ENCODE peak calls at places on chromosomes 13 and 19, in nine cellular contexts. One of them, this sample, is unnamed.

GRCh38 chr19:3543150-3544053 is 4.4 kb downstream of the TEKTIP1 start:
- DNase-seq in naive thymus-derived CD8-positive, alpha-beta T cell: no peak
- DNase-seq in neural crest cell: no peak
- DNase-seq in tibial artery: peak; percentile 88
- DNase-seq in activated B cell treated with CpG ODN at 0.5 μM for 24 hours: no peak
- DNase-seq in kidney glomerular epithelial cell: no peak
- DNase-seq in ELR: no peak
- DNase-seq in effector CD4-positive, alpha-beta T cell: no peak
- DNase-seq in dorsolateral prefrontal cortex: peak; percentile 69
- DNase-seq in this sample: no peak

GRCh38 chr13:49776871-49777270 is 15.6 kb downstream of the KPNA3 start:
- DNase-seq in activated B cell treated with CpG ODN at 0.5 μM for 24 hours: no peak
- DNase-seq in ELR: no peak
- DNase-seq in neural crest cell: no peak
- DNase-seq in effector CD4-positive, alpha-beta T cell: no peak
- DNase-seq in dorsolateral prefrontal cortex: no peak
- DNase-seq in kidney glomerular epithelial cell: peak; percentile 5
- DNase-seq in tibial artery: no peak
- DNase-seq in naive thymus-derived CD8-positive, alpha-beta T cell: no peak
- DNase-seq in this sample: no peak

GRCh38 chr13:110268576-110269185 is 38.3 kb downstream of the COL4A1 start:
- DNase-seq in effector CD4-positive, alpha-beta T cell: no peak
- DNase-seq in neural crest cell: no peak
- DNase-seq in ELR: no peak
- DNase-seq in tibial artery: no peak
- DNase-seq in dorsolateral prefrontal cortex: no peak
- DNase-seq in kidney glomerular epithelial cell: no peak
- DNase-seq in naive thymus-derived CD8-positive, alpha-beta T cell: no peak
- DNase-seq in activated B cell treated with CpG ODN at 0.5 μM for 24 hours: no peak
- DNase-seq in this sample: no peak

GRCh38 chr19:10601999-10602329 is 14.9 kb upstream of the AP1M2 start:
- DNase-seq in activated B cell treated with CpG ODN at 0.5 μM for 24 hours: no peak
- DNase-seq in effector CD4-positive, alpha-beta T cell: no peak
- DNase-seq in naive thymus-derived CD8-positive, alpha-beta T cell: no peak
- DNase-seq in tibial artery: no peak
- DNase-seq in ELR: no peak
- DNase-seq in kidney glomerular epithelial cell: no peak
- DNase-seq in neural crest cell: no peak
- DNase-seq in dorsolateral prefrontal cortex: no peak
- DNase-seq in this sample: no peak

GRCh38 chr19:11848594-11849263 is at the start of gene ZNF439:
- DNase-seq in activated B cell treated with CpG ODN at 0.5 μM for 24 hours: peak; percentile 87
- DNase-seq in neural crest cell: peak; percentile 50
- DNase-seq in tibial artery: peak; percentile 95
- DNase-seq in naive thymus-derived CD8-positive, alpha-beta T cell: peak; percentile 91
- DNase-seq in effector CD4-positive, alpha-beta T cell: peak; percentile 78
- DNase-seq in ELR: peak; percentile 81
- DNase-seq in dorsolateral prefrontal cortex: peak; percentile 96
- DNase-seq in kidney glomerular epithelial cell: peak; percentile 39
- DNase-seq in this sample: peak; percentile 88

GRCh38 chr19:12527034-12527836 is 24.0 kb downstream of the ZNF564 start:
- DNase-seq in activated B cell treated with CpG ODN at 0.5 μM for 24 hours: no peak
- DNase-seq in dorsolateral prefrontal cortex: no peak
- DNase-seq in ELR: peak; percentile 41
- DNase-seq in effector CD4-positive, alpha-beta T cell: no peak
- DNase-seq in neural crest cell: no peak
- DNase-seq in naive thymus-derived CD8-positive, alpha-beta T cell: peak; percentile 13
- DNase-seq in tibial artery: no peak
- DNase-seq in kidney glomerular epithelial cell: no peak
- DNase-seq in this sample: peak; percentile 13

GRCh38 chr13:39047560-39047959 is 9.3 kb downstream of the NHLRC3 start:
- DNase-seq in tibial artery: no peak
- DNase-seq in naive thymus-derived CD8-positive, alpha-beta T cell: no peak
- DNase-seq in kidney glomerular epithelial cell: no peak
- DNase-seq in activated B cell treated with CpG ODN at 0.5 μM for 24 hours: no peak
- DNase-seq in dorsolateral prefrontal cortex: peak; percentile 43
- DNase-seq in neural crest cell: no peak
- DNase-seq in effector CD4-positive, alpha-beta T cell: no peak
- DNase-seq in ELR: peak; percentile 10
- DNase-seq in this sample: no peak

GRCh38 chr19:13790354-13790753 is 4.9 kb upstream of the ZSWIM4 start:
- DNase-seq in activated B cell treated with CpG ODN at 0.5 μM for 24 hours: no peak
- DNase-seq in effector CD4-positive, alpha-beta T cell: no peak
- DNase-seq in neural crest cell: no peak
- DNase-seq in kidney glomerular epithelial cell: no peak
- DNase-seq in naive thymus-derived CD8-positive, alpha-beta T cell: no peak
- DNase-seq in dorsolateral prefrontal cortex: no peak
- DNase-seq in ELR: no peak
- DNase-seq in tibial artery: no peak
- DNase-seq in this sample: no peak

GRCh38 chr13:108463365-108463764 is 166.0 kb upstream of the MYO16 start:
- DNase-seq in activated B cell treated with CpG ODN at 0.5 μM for 24 hours: no peak
- DNase-seq in naive thymus-derived CD8-positive, alpha-beta T cell: no peak
- DNase-seq in tibial artery: no peak
- DNase-seq in dorsolateral prefrontal cortex: no peak
- DNase-seq in ELR: peak; percentile 94
- DNase-seq in effector CD4-positive, alpha-beta T cell: no peak
- DNase-seq in neural crest cell: no peak
- DNase-seq in kidney glomerular epithelial cell: peak; percentile 90
- DNase-seq in this sample: no peak

GRCh38 chr13:25177012-25177411 is 4.9 kb upstream of the AMER2 start:
- DNase-seq in naive thymus-derived CD8-positive, alpha-beta T cell: no peak
- DNase-seq in dorsolateral prefrontal cortex: peak; percentile 69
- DNase-seq in ELR: no peak
- DNase-seq in kidney glomerular epithelial cell: no peak
- DNase-seq in activated B cell treated with CpG ODN at 0.5 μM for 24 hours: no peak
- DNase-seq in neural crest cell: no peak
- DNase-seq in tibial artery: no peak
- DNase-seq in effector CD4-positive, alpha-beta T cell: no peak
- DNase-seq in this sample: no peak

GRCh38 chr13:30673669-30674521 is 56.2 kb downstream of the USPL1 start:
- DNase-seq in dorsolateral prefrontal cortex: peak; percentile 90
- DNase-seq in neural crest cell: peak; percentile 90
- DNase-seq in tibial artery: peak; percentile 96
- DNase-seq in kidney glomerular epithelial cell: peak; percentile 93
- DNase-seq in activated B cell treated with CpG ODN at 0.5 μM for 24 hours: peak; percentile 94
- DNase-seq in effector CD4-positive, alpha-beta T cell: peak; percentile 72
- DNase-seq in naive thymus-derived CD8-positive, alpha-beta T cell: peak; percentile 88
- DNase-seq in ELR: peak; percentile 91
- DNase-seq in this sample: peak; percentile 81

GRCh38 chr19:6677924-6678689 is 8.1 kb upstream of the TNFSF14 start:
- DNase-seq in dorsolateral prefrontal cortex: no peak
- DNase-seq in effector CD4-positive, alpha-beta T cell: peak; percentile 16
- DNase-seq in ELR: peak; percentile 19
- DNase-seq in tibial artery: no peak
- DNase-seq in neural crest cell: peak; percentile 64
- DNase-seq in activated B cell treated with CpG ODN at 0.5 μM for 24 hours: no peak
- DNase-seq in naive thymus-derived CD8-positive, alpha-beta T cell: peak; percentile 22
- DNase-seq in kidney glomerular epithelial cell: no peak
- DNase-seq in this sample: peak; percentile 20

GRCh38 chr19:29625316-29625715 is 19.2 kb downstream of the POP4 start:
- DNase-seq in kidney glomerular epithelial cell: no peak
- DNase-seq in tibial artery: no peak
- DNase-seq in activated B cell treated with CpG ODN at 0.5 μM for 24 hours: no peak
- DNase-seq in dorsolateral prefrontal cortex: no peak
- DNase-seq in effector CD4-positive, alpha-beta T cell: no peak
- DNase-seq in ELR: no peak
- DNase-seq in naive thymus-derived CD8-positive, alpha-beta T cell: no peak
- DNase-seq in neural crest cell: no peak
- DNase-seq in this sample: no peak

GRCh38 chr13:59996461-59996860 is 167.3 kb downstream of the DIAPH3 start:
- DNase-seq in kidney glomerular epithelial cell: no peak
- DNase-seq in effector CD4-positive, alpha-beta T cell: no peak
- DNase-seq in activated B cell treated with CpG ODN at 0.5 μM for 24 hours: no peak
- DNase-seq in neural crest cell: no peak
- DNase-seq in dorsolateral prefrontal cortex: no peak
- DNase-seq in tibial artery: no peak
- DNase-seq in ELR: no peak
- DNase-seq in naive thymus-derived CD8-positive, alpha-beta T cell: no peak
- DNase-seq in this sample: no peak

GRCh38 chr19:2795827-2796658 is 10.7 kb downstream of the THOP1 start:
- DNase-seq in ELR: no peak
- DNase-seq in naive thymus-derived CD8-positive, alpha-beta T cell: no peak
- DNase-seq in effector CD4-positive, alpha-beta T cell: no peak
- DNase-seq in tibial artery: no peak
- DNase-seq in activated B cell treated with CpG ODN at 0.5 μM for 24 hours: no peak
- DNase-seq in kidney glomerular epithelial cell: no peak
- DNase-seq in dorsolateral prefrontal cortex: no peak
- DNase-seq in neural crest cell: no peak
- DNase-seq in this sample: no peak

GRCh38 chr13:93951153-93951552 is 528.3 kb downstream of the DCT start:
- DNase-seq in naive thymus-derived CD8-positive, alpha-beta T cell: no peak
- DNase-seq in effector CD4-positive, alpha-beta T cell: no peak
- DNase-seq in neural crest cell: no peak
- DNase-seq in kidney glomerular epithelial cell: no peak
- DNase-seq in dorsolateral prefrontal cortex: no peak
- DNase-seq in activated B cell treated with CpG ODN at 0.5 μM for 24 hours: no peak
- DNase-seq in tibial artery: no peak
- DNase-seq in ELR: peak; percentile 1
- DNase-seq in this sample: no peak

GRCh38 chr13:34161829-34162544 is 344.0 kb downstream of the RFC3 start:
- DNase-seq in kidney glomerular epithelial cell: no peak
- DNase-seq in effector CD4-positive, alpha-beta T cell: no peak
- DNase-seq in ELR: peak; percentile 52
- DNase-seq in tibial artery: no peak
- DNase-seq in neural crest cell: no peak
- DNase-seq in naive thymus-derived CD8-positive, alpha-beta T cell: no peak
- DNase-seq in dorsolateral prefrontal cortex: no peak
- DNase-seq in activated B cell treated with CpG ODN at 0.5 μM for 24 hours: no peak
- DNase-seq in this sample: no peak

GRCh38 chr13:113832631-113833030 is 31.2 kb downstream of the GAS6 start:
- DNase-seq in activated B cell treated with CpG ODN at 0.5 μM for 24 hours: no peak
- DNase-seq in effector CD4-positive, alpha-beta T cell: no peak
- DNase-seq in ELR: no peak
- DNase-seq in tibial artery: no peak
- DNase-seq in dorsolateral prefrontal cortex: no peak
- DNase-seq in kidney glomerular epithelial cell: no peak
- DNase-seq in neural crest cell: no peak
- DNase-seq in naive thymus-derived CD8-positive, alpha-beta T cell: no peak
- DNase-seq in this sample: no peak

GRCh38 chr19:34838248-34838647 is 65.2 kb upstream of the ZNF599 start:
- DNase-seq in kidney glomerular epithelial cell: no peak
- DNase-seq in dorsolateral prefrontal cortex: no peak
- DNase-seq in ELR: peak; percentile 50
- DNase-seq in naive thymus-derived CD8-positive, alpha-beta T cell: no peak
- DNase-seq in effector CD4-positive, alpha-beta T cell: no peak
- DNase-seq in neural crest cell: no peak
- DNase-seq in activated B cell treated with CpG ODN at 0.5 μM for 24 hours: no peak
- DNase-seq in tibial artery: no peak
- DNase-seq in this sample: no peak

GRCh38 chr19:38425810-38426466 is at the start of gene RASGRP4:
- DNase-seq in kidney glomerular epithelial cell: no peak
- DNase-seq in tibial artery: no peak
- DNase-seq in effector CD4-positive, alpha-beta T cell: peak; percentile 14
- DNase-seq in activated B cell treated with CpG ODN at 0.5 μM for 24 hours: peak; percentile 66
- DNase-seq in naive thymus-derived CD8-positive, alpha-beta T cell: peak; percentile 47
- DNase-seq in ELR: no peak
- DNase-seq in neural crest cell: no peak
- DNase-seq in dorsolateral prefrontal cortex: no peak
- DNase-seq in this sample: no peak

GRCh38 chr19:34666958-34667265 is 10.0 kb downstream of the SCGB2B2 start:
- DNase-seq in kidney glomerular epithelial cell: no peak
- DNase-seq in ELR: no peak
- DNase-seq in effector CD4-positive, alpha-beta T cell: no peak
- DNase-seq in dorsolateral prefrontal cortex: no peak
- DNase-seq in tibial artery: no peak
- DNase-seq in activated B cell treated with CpG ODN at 0.5 μM for 24 hours: no peak
- DNase-seq in naive thymus-derived CD8-positive, alpha-beta T cell: no peak
- DNase-seq in neural crest cell: no peak
- DNase-seq in this sample: no peak

GRCh38 chr19:28257396-28257795 is 955.6 kb downstream of the UQCRFS1 start:
- DNase-seq in kidney glomerular epithelial cell: no peak
- DNase-seq in effector CD4-positive, alpha-beta T cell: no peak
- DNase-seq in tibial artery: no peak
- DNase-seq in activated B cell treated with CpG ODN at 0.5 μM for 24 hours: no peak
- DNase-seq in ELR: no peak
- DNase-seq in naive thymus-derived CD8-positive, alpha-beta T cell: no peak
- DNase-seq in neural crest cell: no peak
- DNase-seq in dorsolateral prefrontal cortex: no peak
- DNase-seq in this sample: no peak

GRCh38 chr19:29665826-29666633 is 769 bp downstream of the PLEKHF1 start:
- DNase-seq in tibial artery: peak; percentile 93
- DNase-seq in activated B cell treated with CpG ODN at 0.5 μM for 24 hours: no peak
- DNase-seq in naive thymus-derived CD8-positive, alpha-beta T cell: no peak
- DNase-seq in neural crest cell: no peak
- DNase-seq in kidney glomerular epithelial cell: no peak
- DNase-seq in effector CD4-positive, alpha-beta T cell: no peak
- DNase-seq in ELR: peak; percentile 61
- DNase-seq in dorsolateral prefrontal cortex: no peak
- DNase-seq in this sample: no peak

GRCh38 chr19:45443462-45444317 is 20.0 kb upstream of the ERCC1 start:
- DNase-seq in activated B cell treated with CpG ODN at 0.5 μM for 24 hours: peak; percentile 81
- DNase-seq in ELR: peak; percentile 96
- DNase-seq in kidney glomerular epithelial cell: peak; percentile 83
- DNase-seq in naive thymus-derived CD8-positive, alpha-beta T cell: peak; percentile 36
- DNase-seq in neural crest cell: peak; percentile 77
- DNase-seq in effector CD4-positive, alpha-beta T cell: peak; percentile 31
- DNase-seq in tibial artery: peak; percentile 99
- DNase-seq in dorsolateral prefrontal cortex: peak; percentile 81
- DNase-seq in this sample: peak; percentile 44

GRCh38 chr13:66673401-66673800 is 556.7 kb downstream of the PCDH9 start:
- DNase-seq in naive thymus-derived CD8-positive, alpha-beta T cell: no peak
- DNase-seq in neural crest cell: no peak
- DNase-seq in tibial artery: no peak
- DNase-seq in dorsolateral prefrontal cortex: no peak
- DNase-seq in activated B cell treated with CpG ODN at 0.5 μM for 24 hours: no peak
- DNase-seq in effector CD4-positive, alpha-beta T cell: no peak
- DNase-seq in ELR: peak; percentile 58
- DNase-seq in kidney glomerular epithelial cell: peak; percentile 86
- DNase-seq in this sample: no peak

GRCh38 chr13:36788276-36788675 is 30.7 kb upstream of the RFXAP start:
- DNase-seq in kidney glomerular epithelial cell: peak; percentile 12
- DNase-seq in ELR: peak; percentile 36
- DNase-seq in neural crest cell: no peak
- DNase-seq in effector CD4-positive, alpha-beta T cell: no peak
- DNase-seq in activated B cell treated with CpG ODN at 0.5 μM for 24 hours: no peak
- DNase-seq in naive thymus-derived CD8-positive, alpha-beta T cell: no peak
- DNase-seq in dorsolateral prefrontal cortex: no peak
- DNase-seq in tibial artery: no peak
- DNase-seq in this sample: no peak

GRCh38 chr19:6071840-6072239 is 38.5 kb downstream of the RFX2 start:
- DNase-seq in kidney glomerular epithelial cell: no peak
- DNase-seq in tibial artery: peak; percentile 37
- DNase-seq in effector CD4-positive, alpha-beta T cell: no peak
- DNase-seq in naive thymus-derived CD8-positive, alpha-beta T cell: no peak
- DNase-seq in ELR: no peak
- DNase-seq in activated B cell treated with CpG ODN at 0.5 μM for 24 hours: no peak
- DNase-seq in neural crest cell: no peak
- DNase-seq in dorsolateral prefrontal cortex: no peak
- DNase-seq in this sample: no peak

GRCh38 chr13:45696610-45697226 is 5.4 kb upstream of the CBY2 start:
- DNase-seq in kidney glomerular epithelial cell: no peak
- DNase-seq in naive thymus-derived CD8-positive, alpha-beta T cell: no peak
- DNase-seq in neural crest cell: no peak
- DNase-seq in dorsolateral prefrontal cortex: no peak
- DNase-seq in effector CD4-positive, alpha-beta T cell: no peak
- DNase-seq in activated B cell treated with CpG ODN at 0.5 μM for 24 hours: no peak
- DNase-seq in ELR: no peak
- DNase-seq in tibial artery: no peak
- DNase-seq in this sample: no peak

GRCh38 chr13:46964789-46965527 is 68.1 kb upstream of the HTR2A start:
- DNase-seq in effector CD4-positive, alpha-beta T cell: no peak
- DNase-seq in dorsolateral prefrontal cortex: no peak
- DNase-seq in neural crest cell: no peak
- DNase-seq in ELR: peak; percentile 64
- DNase-seq in activated B cell treated with CpG ODN at 0.5 μM for 24 hours: no peak
- DNase-seq in kidney glomerular epithelial cell: no peak
- DNase-seq in naive thymus-derived CD8-positive, alpha-beta T cell: no peak
- DNase-seq in tibial artery: no peak
- DNase-seq in this sample: no peak

GRCh38 chr19:45643024-45643926 is 4.1 kb upstream of the EML2 start:
- DNase-seq in activated B cell treated with CpG ODN at 0.5 μM for 24 hours: peak; percentile 92
- DNase-seq in tibial artery: peak; percentile 86
- DNase-seq in neural crest cell: peak; percentile 97
- DNase-seq in effector CD4-positive, alpha-beta T cell: peak; percentile 76
- DNase-seq in kidney glomerular epithelial cell: peak; percentile 78
- DNase-seq in ELR: peak; percentile 80
- DNase-seq in naive thymus-derived CD8-positive, alpha-beta T cell: peak; percentile 91
- DNase-seq in dorsolateral prefrontal cortex: peak; percentile 93
- DNase-seq in this sample: peak; percentile 77

GRCh38 chr19:1131718-1132552 is 28.1 kb downstream of the GPX4 start:
- DNase-seq in naive thymus-derived CD8-positive, alpha-beta T cell: peak; percentile 84
- DNase-seq in tibial artery: peak; percentile 92
- DNase-seq in kidney glomerular epithelial cell: peak; percentile 73
- DNase-seq in ELR: peak; percentile 96
- DNase-seq in activated B cell treated with CpG ODN at 0.5 μM for 24 hours: peak; percentile 76
- DNase-seq in dorsolateral prefrontal cortex: peak; percentile 59
- DNase-seq in neural crest cell: peak; percentile 42
- DNase-seq in effector CD4-positive, alpha-beta T cell: peak; percentile 82
- DNase-seq in this sample: peak; percentile 83